ENCODE peak calls at places on chromosomes 12 and 14, in ten cellular contexts. One of them, this sample, is unnamed.

GRCh38 chr14:69266572-69267345 is 6.8 kb downstream of the GALNT16 start:
- DNase-seq in tibial nerve: no peak
- DNase-seq in cardiac muscle cell: no peak
- DNase-seq in osteoblast: no peak
- DNase-seq in lung: no peak
- DNase-seq in kidney epithelial cell: no peak
- DNase-seq in AG09319: no peak
- DNase-seq in AG10803: no peak
- DNase-seq in cardiac fibroblast: no peak
- DNase-seq in H1: no peak
- DNase-seq in this sample: no peak

GRCh38 chr12:22083167-22083566 is 37.1 kb downstream of the CMAS start:
- DNase-seq in tibial nerve: peak
- DNase-seq in cardiac fibroblast: peak
- DNase-seq in osteoblast: peak
- DNase-seq in cardiac muscle cell: peak
- DNase-seq in H1: no peak
- DNase-seq in AG09319: peak
- DNase-seq in AG10803: peak
- DNase-seq in lung: no peak
- DNase-seq in kidney epithelial cell: no peak
- DNase-seq in this sample: no peak

GRCh38 chr14:35341454-35342159 is 49.4 kb downstream of the PSMA6 start:
- DNase-seq in tibial nerve: peak
- DNase-seq in lung: peak
- DNase-seq in cardiac muscle cell: peak
- DNase-seq in kidney epithelial cell: peak
- DNase-seq in cardiac fibroblast: peak
- DNase-seq in AG10803: peak
- DNase-seq in osteoblast: peak
- DNase-seq in H1: no peak
- DNase-seq in AG09319: peak
- DNase-seq in this sample: no peak

GRCh38 chr14:94027566-94028449 is 1.7 kb downstream of the OTUB2 start:
- DNase-seq in tibial nerve: no peak
- DNase-seq in osteoblast: no peak
- DNase-seq in lung: no peak
- DNase-seq in AG09319: no peak
- DNase-seq in kidney epithelial cell: no peak
- DNase-seq in cardiac muscle cell: no peak
- DNase-seq in H1: no peak
- DNase-seq in cardiac fibroblast: no peak
- DNase-seq in AG10803: no peak
- DNase-seq in this sample: no peak

GRCh38 chr12:124624823-124625222 is 57.4 kb upstream of the NCOR2 start:
- DNase-seq in lung: no peak
- DNase-seq in H1: no peak
- DNase-seq in kidney epithelial cell: no peak
- DNase-seq in osteoblast: peak
- DNase-seq in tibial nerve: no peak
- DNase-seq in AG10803: no peak
- DNase-seq in cardiac fibroblast: no peak
- DNase-seq in AG09319: no peak
- DNase-seq in cardiac muscle cell: no peak
- DNase-seq in this sample: no peak

GRCh38 chr12:3631272-3631637 is 121.7 kb downstream of the CRACR2A start:
- DNase-seq in H1: no peak
- DNase-seq in tibial nerve: no peak
- DNase-seq in kidney epithelial cell: no peak
- DNase-seq in cardiac fibroblast: no peak
- DNase-seq in lung: no peak
- DNase-seq in osteoblast: no peak
- DNase-seq in cardiac muscle cell: no peak
- DNase-seq in AG09319: no peak
- DNase-seq in AG10803: no peak
- DNase-seq in this sample: no peak

GRCh38 chr12:118060301-118061010 is 523 bp downstream of the WSB2 start:
- DNase-seq in cardiac fibroblast: peak
- DNase-seq in osteoblast: peak
- DNase-seq in H1: peak
- DNase-seq in kidney epithelial cell: no peak
- DNase-seq in AG10803: peak
- DNase-seq in tibial nerve: peak
- DNase-seq in cardiac muscle cell: no peak
- DNase-seq in AG09319: no peak
- DNase-seq in lung: peak
- DNase-seq in this sample: peak

GRCh38 chr12:47353508-47353907 is 273.7 kb upstream of the AMIGO2 start:
- DNase-seq in H1: no peak
- DNase-seq in lung: no peak
- DNase-seq in kidney epithelial cell: no peak
- DNase-seq in tibial nerve: no peak
- DNase-seq in cardiac fibroblast: no peak
- DNase-seq in AG09319: no peak
- DNase-seq in cardiac muscle cell: no peak
- DNase-seq in osteoblast: no peak
- DNase-seq in AG10803: no peak
- DNase-seq in this sample: no peak

DNA sequence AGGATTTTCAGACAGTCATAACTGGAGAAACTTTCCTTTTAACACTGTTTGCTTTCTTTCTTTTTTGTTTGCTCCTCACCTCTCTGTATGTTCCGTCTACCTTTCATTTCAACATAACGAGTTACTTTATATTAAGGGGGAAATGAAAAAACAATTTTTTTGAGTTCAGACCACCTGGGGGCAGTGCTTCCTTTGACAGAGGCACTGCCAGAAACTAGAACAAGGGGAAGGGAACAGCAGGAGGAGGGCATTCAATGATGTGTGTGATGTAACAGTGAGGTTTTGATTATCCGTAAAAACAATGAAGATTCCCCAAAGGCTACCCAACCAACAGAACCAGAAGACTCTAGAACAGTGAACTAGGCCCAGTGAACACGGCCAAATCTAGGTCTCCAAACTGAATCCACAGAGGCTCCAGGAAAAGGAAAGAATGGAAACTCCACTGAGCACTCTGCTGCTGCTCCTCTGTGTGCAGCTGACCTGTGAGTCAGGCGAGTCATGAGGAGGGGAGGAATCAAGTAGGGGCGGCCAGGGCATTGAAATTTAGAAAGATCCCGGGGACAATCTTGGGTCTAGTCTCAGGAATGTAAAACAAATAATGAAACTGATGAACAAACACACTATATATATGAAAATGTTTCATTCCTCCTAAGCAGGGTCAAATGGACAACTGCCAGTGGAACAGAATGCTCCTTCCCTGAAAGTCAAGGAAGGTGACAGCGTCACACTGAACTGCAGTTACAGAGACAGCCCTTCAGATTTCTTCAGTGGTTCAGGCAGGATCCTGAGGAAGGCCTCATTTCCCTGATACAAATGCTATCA is 323.5 kb downstream of the DAD1 start:
- DNase-seq in osteoblast: no peak
- DNase-seq in H1: no peak
- DNase-seq in cardiac muscle cell: no peak
- DNase-seq in AG10803: no peak
- DNase-seq in kidney epithelial cell: no peak
- DNase-seq in tibial nerve: peak
- DNase-seq in AG09319: no peak
- DNase-seq in cardiac fibroblast: no peak
- DNase-seq in lung: no peak
- DNase-seq in this sample: no peak
- TF ChIP-seq CTCF in osteoblast: peak
- TF ChIP-seq CTCF in H1: no peak
- TF ChIP-seq CTCF in cardiac muscle cell: peak
- TF ChIP-seq CTCF in AG10803: no peak
- TF ChIP-seq CTCF in kidney epithelial cell: no peak
- TF ChIP-seq CTCF in tibial nerve: no peak
- TF ChIP-seq CTCF in AG09319: no peak
- TF ChIP-seq CTCF in cardiac fibroblast: no peak
- TF ChIP-seq CTCF in lung: no peak
- TF ChIP-seq CTCF in this sample: peak

GRCh38 chr14:67602071-67602470 is 2.0 kb upstream of the PIGH start:
- DNase-seq in lung: no peak
- DNase-seq in H1: no peak
- DNase-seq in AG09319: no peak
- DNase-seq in kidney epithelial cell: no peak
- DNase-seq in osteoblast: no peak
- DNase-seq in tibial nerve: no peak
- DNase-seq in cardiac fibroblast: no peak
- DNase-seq in AG10803: no peak
- DNase-seq in cardiac muscle cell: no peak
- DNase-seq in this sample: no peak

GRCh38 chr14:67602995-67603545 is 3.0 kb upstream of the PIGH start:
- DNase-seq in AG09319: no peak
- DNase-seq in H1: no peak
- DNase-seq in cardiac fibroblast: no peak
- DNase-seq in cardiac muscle cell: no peak
- DNase-seq in tibial nerve: no peak
- DNase-seq in osteoblast: no peak
- DNase-seq in lung: no peak
- DNase-seq in AG10803: no peak
- DNase-seq in kidney epithelial cell: no peak
- DNase-seq in this sample: no peak

DNA sequence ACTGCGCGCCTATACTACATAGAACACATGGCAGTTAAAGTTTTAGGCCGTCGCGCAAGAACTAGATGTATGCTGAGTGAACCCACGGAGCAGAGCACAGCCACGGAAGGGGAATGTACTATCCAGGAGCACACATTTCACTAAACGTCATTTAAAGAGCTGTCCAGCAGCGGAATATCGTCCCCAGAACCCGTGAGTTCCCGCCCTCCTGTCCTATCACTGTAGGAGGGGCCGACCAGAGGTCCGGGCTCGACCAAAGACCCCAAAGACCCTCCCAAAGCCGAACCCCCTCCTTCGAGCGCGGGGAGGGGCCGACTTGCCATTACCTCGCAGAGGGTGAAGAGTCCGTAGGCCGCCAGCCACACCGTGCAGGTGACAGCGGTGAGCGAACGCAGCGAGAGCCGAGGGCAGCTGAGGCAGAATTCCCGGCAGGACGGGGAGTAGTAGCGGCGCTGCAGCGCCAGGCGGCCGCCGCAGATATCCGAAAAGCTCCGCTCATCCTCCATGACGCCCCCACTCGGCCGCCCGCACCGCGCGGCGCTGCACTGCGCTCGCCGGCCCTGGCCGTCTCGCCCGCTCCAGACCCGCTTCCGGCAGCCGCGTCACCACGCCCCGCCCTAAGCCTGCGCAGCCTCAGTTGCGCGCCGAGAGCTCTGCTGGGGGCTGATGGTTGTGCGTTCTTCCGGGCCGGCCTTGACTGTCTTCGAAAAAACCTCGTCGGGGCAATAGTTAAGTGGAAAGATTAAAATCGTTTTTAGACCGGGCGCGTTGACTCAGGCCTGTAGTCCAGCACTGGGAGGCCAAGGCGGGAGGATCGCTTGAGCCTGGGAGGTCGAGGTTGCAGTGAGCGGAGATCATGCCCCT is at the start of gene PIGH:
- DNase-seq in AG10803: peak
- DNase-seq in tibial nerve: peak
- DNase-seq in H1: peak
- DNase-seq in AG09319: peak
- DNase-seq in lung: peak
- DNase-seq in cardiac fibroblast: peak
- DNase-seq in kidney epithelial cell: no peak
- DNase-seq in cardiac muscle cell: peak
- DNase-seq in osteoblast: peak
- DNase-seq in this sample: peak
- TF ChIP-seq CTCF in AG10803: peak
- TF ChIP-seq CTCF in tibial nerve: peak
- TF ChIP-seq CTCF in H1: peak
- TF ChIP-seq CTCF in AG09319: peak
- TF ChIP-seq CTCF in lung: peak
- TF ChIP-seq CTCF in cardiac fibroblast: peak
- TF ChIP-seq CTCF in kidney epithelial cell: peak
- TF ChIP-seq CTCF in cardiac muscle cell: peak
- TF ChIP-seq CTCF in osteoblast: peak
- TF ChIP-seq CTCF in this sample: peak

DNA sequence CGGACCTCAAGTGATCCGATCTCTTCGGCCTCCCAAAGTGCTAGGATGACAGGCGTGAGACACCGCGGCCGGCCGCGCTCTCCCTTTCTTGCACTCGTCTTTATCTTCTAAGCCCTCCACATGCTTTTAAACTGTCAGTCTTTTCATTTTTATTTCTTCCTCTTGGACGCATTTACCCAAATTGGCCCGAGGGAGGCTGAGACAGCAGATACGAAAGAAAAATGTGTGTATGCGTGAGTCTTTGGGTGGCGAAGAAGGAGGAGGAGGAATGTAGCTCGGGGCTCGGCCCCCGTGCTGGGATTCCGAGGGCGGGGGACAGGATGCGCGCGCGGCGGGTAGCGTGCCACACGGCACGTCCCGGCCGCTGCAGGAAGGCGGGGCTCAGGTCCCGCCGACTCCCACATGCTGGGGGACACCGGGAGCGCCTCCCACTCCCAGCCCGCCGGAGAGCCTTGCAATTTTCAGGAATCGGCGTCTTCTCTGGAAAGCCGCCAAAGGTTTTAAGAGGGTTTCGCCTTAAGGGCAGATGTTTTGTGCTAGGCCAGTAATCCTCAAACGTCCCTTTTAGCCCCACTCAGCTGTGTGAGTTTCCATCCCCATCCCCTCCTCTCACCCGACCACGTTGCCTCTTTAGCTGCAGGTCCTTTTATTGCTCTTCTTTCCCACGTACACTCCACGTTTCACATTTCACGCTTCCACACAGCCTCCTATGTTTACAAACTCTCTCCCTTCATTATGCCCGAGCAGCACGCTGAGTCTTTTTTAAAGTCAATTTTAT is 34.7 kb upstream of the SLC2A3 start:
- DNase-seq in kidney epithelial cell: peak
- DNase-seq in H1: peak
- DNase-seq in tibial nerve: peak
- DNase-seq in cardiac fibroblast: peak
- DNase-seq in AG09319: peak
- DNase-seq in lung: peak
- DNase-seq in osteoblast: peak
- DNase-seq in AG10803: peak
- DNase-seq in cardiac muscle cell: peak
- DNase-seq in this sample: peak
- TF ChIP-seq CTCF in kidney epithelial cell: no peak
- TF ChIP-seq CTCF in H1: no peak
- TF ChIP-seq CTCF in tibial nerve: peak
- TF ChIP-seq CTCF in cardiac fibroblast: no peak
- TF ChIP-seq CTCF in AG09319: no peak
- TF ChIP-seq CTCF in lung: no peak
- TF ChIP-seq CTCF in osteoblast: no peak
- TF ChIP-seq CTCF in AG10803: no peak
- TF ChIP-seq CTCF in cardiac muscle cell: no peak
- TF ChIP-seq CTCF in this sample: peak

DNA sequence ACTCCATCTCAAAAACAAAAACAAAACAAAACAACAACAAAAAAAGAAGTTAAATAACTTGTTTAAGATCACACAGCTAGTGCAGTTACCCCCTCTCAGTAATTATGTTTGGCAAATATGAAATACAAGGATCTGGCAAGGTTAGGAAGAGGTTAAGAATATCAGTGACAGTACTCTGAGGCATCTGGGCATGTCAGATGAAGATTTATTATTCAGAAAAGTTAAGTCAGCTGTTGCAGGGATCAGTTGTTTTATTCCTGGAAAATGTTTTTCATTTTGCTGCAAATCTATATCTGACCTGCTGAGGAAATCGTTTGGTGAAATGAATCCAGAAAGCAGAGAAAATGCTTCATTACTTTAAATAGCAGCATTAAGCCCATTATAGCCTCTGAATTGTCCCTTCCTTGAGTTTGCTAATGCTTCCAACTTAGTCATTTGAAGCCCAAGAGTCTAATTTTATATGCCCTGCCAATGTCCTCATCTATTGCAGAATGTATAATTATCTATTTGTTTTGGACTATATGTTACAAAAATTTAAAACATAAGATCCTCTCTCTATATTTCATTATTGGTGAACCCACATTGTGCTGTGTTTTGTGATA is 8.1 kb downstream of the GPX2 start:
- DNase-seq in AG09319: no peak
- DNase-seq in lung: no peak
- DNase-seq in osteoblast: no peak
- DNase-seq in H1: no peak
- DNase-seq in tibial nerve: no peak
- DNase-seq in cardiac muscle cell: no peak
- DNase-seq in kidney epithelial cell: no peak
- DNase-seq in cardiac fibroblast: no peak
- DNase-seq in AG10803: no peak
- DNase-seq in this sample: no peak
- TF ChIP-seq CTCF in AG09319: no peak
- TF ChIP-seq CTCF in lung: no peak
- TF ChIP-seq CTCF in osteoblast: no peak
- TF ChIP-seq CTCF in H1: no peak
- TF ChIP-seq CTCF in tibial nerve: no peak
- TF ChIP-seq CTCF in cardiac muscle cell: no peak
- TF ChIP-seq CTCF in kidney epithelial cell: no peak
- TF ChIP-seq CTCF in cardiac fibroblast: no peak
- TF ChIP-seq CTCF in AG10803: no peak
- TF ChIP-seq CTCF in this sample: no peak